ENCODE peak calls at places on chromosomes 7 and 10, in six cellular contexts. A is A549, J is endothelial cell of umbilical vein, Y is K562, C is GM12878, R is HepG2. O is an unnamed sample.
A peak's percentile ranks its signal among the peaks of the same experiment; 100 is the strongest.

GRCh38 chr7:22561356-22561755 is 61.4 kb upstream of the STEAP1B start:
- DNase-seq in A (peak; percentile 55), J (peak; percentile 96), Y (no peak), C (no peak), R (peak; percentile 72), O (no peak)

GRCh38 chr7:2954433-2954853 is 89.2 kb downstream of the CARD11 start:
- DNase-seq in A (no peak), J (no peak), Y (no peak), C (no peak), R (no peak), O (peak; percentile 84)

GRCh38 chr7:96173777-96174176 is 148.1 kb downstream of the SLC25A13 start:
- DNase-seq in A (no peak), J (no peak), Y (no peak), C (no peak), R (no peak), O (no peak)

GRCh38 chr7:21338728-21339164 is 89.1 kb upstream of the SP4 start:
- DNase-seq in A (no peak), J (peak; percentile 77), Y (no peak), C (no peak), R (no peak), O (peak; percentile 36)

GRCh38 chr10:23702977-23703414 is 264.1 kb downstream of the OTUD1 start:
- DNase-seq in A (peak; percentile 38), J (peak; percentile 18), Y (peak; percentile 23), C (no peak), R (peak; percentile 58), O (peak; percentile 75)

GRCh38 chr10:30865141-30865926 is 166.3 kb downstream of the ZNF438 start:
- DNase-seq in A (no peak), J (no peak), Y (no peak), C (no peak), R (no peak), O (peak; percentile 78)

GRCh38 chr7:113099284-113099919 is 12.8 kb upstream of the GPR85 start:
- DNase-seq in A (no peak), J (no peak), Y (no peak), C (no peak), R (no peak), O (no peak)

GRCh38 chr10:93208717-93209464 is 135.2 kb downstream of the CYP26A1 start:
- DNase-seq in A (peak; percentile 35), J (no peak), Y (no peak), C (no peak), R (no peak), O (no peak)

GRCh38 chr10:91923371-91924211 is at the start of gene BTAF1:
- DNase-seq in A (peak; percentile 82), J (peak; percentile 95), Y (peak; percentile 80), C (peak; percentile 56), R (peak; percentile 85), O (peak; percentile 97)

GRCh38 chr10:97842658-97843295 is 6.9 kb upstream of the GOLGA7B start:
- DNase-seq in A (no peak), J (no peak), Y (no peak), C (no peak), R (no peak), O (peak; percentile 38)

GRCh38 chr10:34716958-34717357 is 98.1 kb downstream of the PARD3 start:
- DNase-seq in A (no peak), J (no peak), Y (peak; percentile 29), C (no peak), R (no peak), O (peak; percentile 91)

GRCh38 chr10:88041243-88042161 is 178.1 kb downstream of the PTEN start:
- DNase-seq in A (no peak), J (no peak), Y (no peak), C (no peak), R (no peak), O (no peak)

GRCh38 chr10:132707776-132708171 is 78.2 kb downstream of the NKX6-2 start:
- DNase-seq in A (no peak), J (no peak), Y (no peak), C (no peak), R (no peak), O (no peak)

GRCh38 chr10:79238606-79239005 is 108.7 kb upstream of the PPIF start:
- DNase-seq in A (no peak), J (no peak), Y (no peak), C (no peak), R (no peak), O (no peak)

GRCh38 chr10:15579605-15580004 is 140.1 kb downstream of the ITGA8 start:
- DNase-seq in A (no peak), J (peak; percentile 52), Y (no peak), C (no peak), R (no peak), O (no peak)

GRCh38 chr7:100219271-100219737 is 445 bp upstream of the PVRIG start:
- DNase-seq in A (no peak), J (no peak), Y (no peak), C (no peak), R (no peak), O (no peak)

GRCh38 chr10:71337219-71337625 is 18.2 kb downstream of the SLC29A3 start:
- DNase-seq in A (no peak), J (no peak), Y (no peak), C (no peak), R (no peak), O (no peak)

GRCh38 chr7:121748546-121748945 is 124.4 kb upstream of the PTPRZ1 start:
- DNase-seq in A (no peak), J (no peak), Y (no peak), C (no peak), R (no peak), O (no peak)

GRCh38 chr7:95545007-95545615 is 51.2 kb downstream of the PDK4 start:
- DNase-seq in A (peak; percentile 68), J (peak; percentile 83), Y (no peak), C (no peak), R (peak; percentile 24), O (peak; percentile 16)

GRCh38 chr7:49023345-49024330 is 99.3 kb downstream of the CDC14C start:
- DNase-seq in A (no peak), J (no peak), Y (no peak), C (no peak), R (no peak), O (no peak)

GRCh38 chr7:5360451-5360850 is 63.2 kb downstream of the TNRC18 start:
- DNase-seq in A (no peak), J (no peak), Y (no peak), C (no peak), R (no peak), O (no peak)

GRCh38 chr10:72792288-72792687 is 100.3 kb downstream of the MCU start:
- DNase-seq in A (no peak), J (peak; percentile 58), Y (no peak), C (no peak), R (no peak), O (no peak)

GRCh38 chr10:3066317-3066931 is 924 bp upstream of the PFKP start:
- DNase-seq in A (no peak), J (no peak), Y (no peak), C (no peak), R (no peak), O (no peak)

GRCh38 chr7:2431260-2431867 is 28.0 kb downstream of the CHST12 start:
- DNase-seq in A (peak; percentile 21), J (peak; percentile 9), Y (peak; percentile 42), C (no peak), R (peak; percentile 45), O (peak; percentile 75)

GRCh38 chr10:45470098-45471012 is 96.3 kb downstream of the ALOX5 start:
- DNase-seq in A (no peak), J (peak; percentile 95), Y (peak; percentile 93), C (no peak), R (peak; percentile 88), O (peak; percentile 83)

DNA sequence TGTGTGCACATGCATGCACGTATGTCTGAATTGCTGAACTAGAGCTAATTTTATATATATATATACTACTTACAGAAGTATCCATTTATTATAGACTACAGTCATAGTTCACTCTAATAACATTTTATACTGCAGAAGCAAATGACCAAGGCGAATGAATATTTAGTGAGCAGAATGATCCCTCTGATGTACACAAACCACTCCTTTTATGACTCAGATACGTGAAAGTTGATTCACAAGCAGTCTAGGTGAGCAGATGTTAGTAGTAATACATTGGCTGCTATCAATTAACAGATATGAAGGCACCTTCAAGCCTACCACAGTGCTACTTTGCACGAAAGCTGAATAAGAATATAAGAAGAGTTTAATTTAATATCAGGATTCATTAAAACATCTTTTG is 10.4 kb downstream of the GPAM start:
- DNase-seq in A (no peak), J (no peak), Y (no peak), C (no peak), R (no peak), O (no peak)
- TF ChIP-seq MYC in A (no peak), J (no peak), Y (no peak), C (no peak), R (no peak), O (no peak)

DNA sequence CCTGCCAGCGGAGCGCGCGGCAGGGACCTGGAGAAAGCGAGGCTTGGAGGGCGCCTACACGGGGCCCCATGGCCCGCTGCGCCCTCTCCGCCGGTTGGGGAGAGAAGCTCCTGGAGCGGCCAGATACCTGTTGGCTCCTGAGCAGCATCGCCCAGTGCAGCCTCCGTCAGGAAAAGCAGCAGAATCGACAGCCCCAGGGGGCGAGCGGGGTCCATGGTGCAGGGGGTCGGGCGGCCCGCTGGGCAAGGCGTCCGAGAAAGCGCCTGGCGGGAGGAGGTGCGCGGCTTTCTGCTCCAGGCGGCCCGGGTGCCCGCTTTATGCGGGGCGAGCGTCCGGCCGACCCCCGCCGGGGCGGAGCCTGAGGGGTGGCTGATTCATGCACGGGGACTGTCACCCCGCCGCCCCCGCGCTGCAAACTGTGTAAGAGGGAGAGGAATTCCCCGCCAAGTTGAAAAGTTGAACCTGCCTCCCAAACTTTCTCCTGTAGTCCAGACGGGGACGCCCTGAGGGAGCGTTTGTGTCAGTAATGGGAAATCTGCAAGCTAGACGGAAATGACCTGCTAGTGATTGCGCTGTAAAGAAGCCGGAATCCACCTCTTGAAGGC is at the start of gene TFPI2:
- DNase-seq in A (peak; percentile 77), J (peak; percentile 62), Y (peak; percentile 12), C (no peak), R (peak; percentile 2), O (no peak)
- TF ChIP-seq MYC in A (peak; percentile 19), J (no peak), Y (no peak), C (no peak), R (no peak), O (no peak)

GRCh38 chr7:50771120-50772002 is 11.3 kb downstream of the GRB10 start:
- DNase-seq in A (no peak), J (no peak), Y (no peak), C (no peak), R (no peak), O (no peak)
- TF ChIP-seq MYC in A (no peak), J (no peak), Y (no peak), C (no peak), R (no peak), O (no peak)

DNA sequence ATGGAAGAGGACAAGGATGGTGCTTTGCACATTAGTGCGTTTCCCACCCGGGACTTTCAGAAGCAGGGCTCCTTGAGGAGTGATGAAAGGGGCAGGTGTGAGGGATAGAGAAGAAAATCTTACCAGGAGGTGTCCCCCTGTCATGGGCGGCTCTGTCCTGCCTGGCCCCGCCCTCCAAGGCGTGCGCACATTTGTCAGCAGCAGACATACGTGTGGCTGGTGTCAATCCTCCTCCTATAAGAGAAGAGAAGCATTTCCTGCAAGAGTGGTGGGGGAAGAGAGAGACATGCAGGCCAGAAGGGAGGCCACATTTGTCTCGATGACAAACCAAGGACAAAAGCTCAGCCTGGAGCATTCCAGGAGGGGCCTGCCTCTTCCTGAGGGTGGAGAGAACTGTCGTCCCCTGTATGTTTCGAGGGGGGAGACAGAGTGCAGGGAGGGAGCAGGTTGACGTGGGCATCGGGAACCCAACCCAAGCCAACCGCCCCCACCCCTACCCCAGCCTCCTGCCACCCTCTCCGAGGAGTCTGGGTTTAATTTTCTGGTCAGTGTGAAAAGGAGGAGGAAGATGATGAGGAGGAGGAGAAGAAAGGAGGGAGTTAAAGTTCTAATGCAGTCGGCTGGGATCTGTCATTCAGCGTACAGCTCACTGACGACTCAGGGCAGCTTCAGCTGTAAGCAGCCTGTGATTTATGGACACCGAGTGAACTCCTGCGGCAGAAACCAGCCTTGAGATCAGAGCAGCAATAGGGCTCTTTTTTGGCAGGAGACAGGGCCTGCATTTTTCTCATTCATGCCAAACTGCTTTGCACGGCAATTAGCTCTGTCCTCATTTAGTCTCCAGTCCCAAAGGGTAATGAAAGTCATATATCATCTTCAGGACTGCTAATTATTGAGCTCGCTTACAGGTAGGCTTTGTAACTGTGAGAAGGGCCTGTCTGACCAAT is 47.7 kb upstream of the COMTD1 start:
- DNase-seq in A (no peak), J (no peak), Y (no peak), C (no peak), R (no peak), O (no peak)
- TF ChIP-seq MYC in A (no peak), J (no peak), Y (no peak), C (no peak), R (no peak), O (no peak)